ENCODE peak calls at places on chromosomes 5 and 9, in four cellular contexts. X is activated T-cell treated with anti-CD3 and anti-CD28 coated beads, Interleukin-2, amount 50 U/mL, for 4 hours; N is adrenal gland; E is erythroblast. I is an unnamed sample.

GRCh38 chr5:173530547-173530946 is 85.9 kb downstream of the BOD1 start:
- DNase-seq in E (no peak), N (no peak), X (no peak), I (no peak)

GRCh38 chr9:16030513-16031185 is 477.8 kb downstream of the CCDC171 start:
- DNase-seq in X (no peak), N (no peak), E (no peak), I (peak; percentile 71)

GRCh38 chr5:121962943-121963342 is 1.2 kb downstream of the SRFBP1 start:
- DNase-seq in N (no peak), E (peak; percentile 26), X (no peak), I (peak; percentile 13)

GRCh38 chr9:123548749-123549545 is 192.9 kb downstream of the CRB2 start:
- DNase-seq in E (no peak), X (no peak), N (no peak), I (no peak)

GRCh38 chr5:112848116-112848811 is 12.8 kb upstream of the SRP19 start:
- DNase-seq in E (peak; percentile 79), N (peak; percentile 23), X (no peak), I (peak; percentile 27)

GRCh38 chr5:149240354-149240998 is 31.2 kb upstream of the AFAP1L1 start:
- DNase-seq in E (no peak), X (peak; percentile 78), N (peak; percentile 22), I (peak; percentile 21)

GRCh38 chr9:91176426-91176825 is 185.3 kb downstream of the AUH start:
- DNase-seq in E (no peak), X (no peak), N (no peak), I (no peak)

GRCh38 chr5:76763136-76763535 is 47.2 kb downstream of the F2R start:
- DNase-seq in N (no peak), E (no peak), X (no peak), I (peak; percentile 85)

GRCh38 chr9:3467593-3468219 is 58.1 kb downstream of the RFX3 start:
- DNase-seq in X (peak; percentile 54), E (peak; percentile 67), N (peak; percentile 72), I (no peak)

GRCh38 chr5:133489632-133490031 is 122.7 kb downstream of the FSTL4 start:
- DNase-seq in N (no peak), X (no peak), E (no peak), I (no peak)

I was measured in foreskin keratinocyte.